ENCODE peak calls at places on chromosomes 11 and 22, in five cellular contexts. A is A673, Y is fibroblast of lung, W is left ventricle myocardium inferior, V is tibial nerve. O is an unnamed sample. For H3K4me1, the result is how much of the 10 kb centered on the place peaks cover.

GRCh38 chr22:38314140-38314991 is 2.9 kb downstream of the CSNK1E start:
- DNase-seq in Y (peak), W (no peak), V (no peak), A (no peak), O (no peak)

GRCh38 chr22:38874529-38875222 is 2.7 kb upstream of the CBX6 start:
- DNase-seq in Y (no peak), W (no peak), V (no peak), A (no peak), O (no peak)

GRCh38 chr11:112401036-112401769 is 140.5 kb upstream of the PLET1 start:
- DNase-seq in W (no peak), V (no peak), Y (peak), A (no peak), O (no peak)

GRCh38 chr11:65478411-65479183 is 20.2 kb upstream of the MALAT1 start:
- DNase-seq in A (no peak), V (no peak), Y (peak), W (peak), O (no peak)

GRCh38 chr11:95100191-95100648 is 10.6 kb downstream of the ENDOD1 start:
- DNase-seq in W (no peak), V (no peak), Y (no peak), A (no peak), O (no peak)

GRCh38 chr22:25113316-25113721 is 86.3 kb upstream of the CRYBB3 start:
- DNase-seq in Y (no peak), W (no peak), A (no peak), V (no peak), O (no peak)

GRCh38 chr11:33444835-33445594 is 187.8 kb downstream of the HIPK3 start:
- DNase-seq in W (no peak), A (no peak), V (no peak), Y (peak), O (no peak)

GRCh38 chr11:65576867-65577755 is 1.3 kb downstream of the EHBP1L1 start:
- DNase-seq in A (no peak), V (no peak), Y (peak), W (peak), O (peak)

GRCh38 chr11:95884802-95885201 is 39.1 kb downstream of the MTMR2 start:
- DNase-seq in A (no peak), V (no peak), W (no peak), Y (no peak), O (no peak)

GRCh38 chr11:121591405-121592033 is 138.8 kb upstream of the SORL1-AS1 start:
- DNase-seq in A (peak), W (no peak), V (peak), Y (peak), O (peak)

GRCh38 chr11:26753738-26754504 is 32.1 kb upstream of the SLC5A12 start:
- DNase-seq in W (no peak), Y (peak), V (peak), A (peak), O (peak)

GRCh38 chr11:126146454-126147192 is 64.8 kb downstream of the RPUSD4 start:
- DNase-seq in W (no peak), A (no peak), V (no peak), Y (no peak), O (no peak)

DNA sequence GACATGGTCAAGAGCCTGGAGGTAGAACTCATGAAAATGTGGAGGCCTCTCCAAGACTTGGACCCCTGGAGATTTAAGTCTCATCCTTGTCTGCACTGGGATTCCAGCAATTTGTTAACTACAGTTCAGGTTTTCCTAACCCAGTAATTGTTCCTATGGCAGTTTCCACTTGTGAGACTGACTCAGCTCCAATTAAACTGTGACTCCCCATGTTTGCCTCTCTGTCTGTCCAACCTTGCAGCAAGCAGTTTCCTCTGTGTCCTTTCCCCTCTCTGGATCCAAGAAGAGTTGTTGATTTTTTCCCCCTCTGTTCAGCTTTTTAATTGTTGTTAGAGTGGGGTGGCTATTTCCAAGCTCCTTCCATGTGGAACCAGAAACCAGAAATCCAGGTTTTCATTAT is 16.2 kb upstream of the ARHGAP20 start:
- DNase-seq in W (no peak), V (no peak), A (no peak), Y (no peak), O (no peak)
- H3K4me1 ChIP-seq in W (under half), V (under half), A (under half), Y (under half), O (under half)

DNA sequence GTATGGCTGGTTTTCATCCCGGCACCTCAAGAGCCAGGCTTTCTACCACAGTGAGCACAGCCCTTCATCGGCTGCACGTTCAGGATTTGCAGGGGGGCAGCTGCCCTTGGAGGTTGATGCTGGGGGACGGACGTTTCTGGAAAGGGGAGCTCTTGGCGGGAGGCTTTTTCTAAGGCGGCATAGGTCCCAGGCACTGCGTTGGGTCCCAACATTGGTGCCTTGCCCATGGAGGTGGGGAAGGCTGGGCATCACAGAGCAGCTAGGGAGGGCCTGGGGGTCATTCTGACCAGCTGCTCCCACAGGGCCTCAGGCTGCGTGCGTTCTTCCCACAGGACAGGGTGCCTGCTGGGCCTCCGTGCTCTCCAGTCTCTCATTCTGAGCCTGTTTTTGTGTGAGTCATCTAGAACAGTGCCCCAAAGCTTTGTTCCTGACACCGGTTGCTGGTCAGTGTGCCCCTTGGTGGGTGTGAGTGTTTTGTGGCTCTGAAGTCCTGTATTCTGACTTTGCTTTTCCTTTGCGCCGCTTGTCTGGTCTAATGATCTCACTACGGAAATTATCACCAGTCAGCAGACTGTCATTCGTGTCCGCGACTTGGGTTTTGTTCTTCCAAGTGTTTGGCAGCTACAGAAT is 275.9 kb downstream of the TBC1D22A start:
- DNase-seq in A (no peak), W (no peak), Y (peak), V (no peak), O (no peak)
- H3K4me3 ChIP-seq in A (no peak), W (no peak), Y (no peak), V (no peak), O (no peak)

GRCh38 chr11:60838132-60838531 is 3.8 kb upstream of the CCDC86 start:
- DNase-seq in Y (no peak), A (no peak), V (no peak), W (no peak), O (no peak)
- TF ChIP-seq CTCF in Y (peak), A (no peak), V (no peak), W (peak), O (no peak)

GRCh38 chr11:60155928-60156327 is 27.0 kb downstream of the MS4A6A start:
- DNase-seq in Y (no peak), V (no peak), A (no peak), W (no peak), O (no peak)
- H3K4me1 ChIP-seq in Y (under half), V (under half), A (under half), W (under half), O (under half)

O was measured in thoracic aorta.